ENCODE peak calls at places on chromosomes 6 and 20, in six cellular contexts. Z is HAP-1, Y is thyroid gland, H is heart left ventricle, G is pancreas, W is heart right ventricle. E is an unnamed sample.

GRCh38 chr20:9555781-9556180 is 41.4 kb downstream of the LAMP5 start:
- DNase-seq in G (no peak), H (no peak), W (no peak), Y (no peak), Z (no peak), E (no peak)

GRCh38 chr6:27532820-27533538 is 60.1 kb upstream of the ZNF184 start:
- DNase-seq in Z (peak; percentile 29), G (no peak), H (no peak), W (no peak), Y (no peak), E (no peak)

GRCh38 chr6:31901415-31901952 is 402 bp downstream of the ZBTB12 start:
- DNase-seq in Y (peak; percentile 65), Z (peak; percentile 71), H (peak; percentile 70), W (peak; percentile 69), G (peak; percentile 71), E (peak; percentile 71)

GRCh38 chr6:21905531-21905930 is 312.0 kb downstream of the SOX4 start:
- DNase-seq in G (no peak), Z (no peak), H (no peak), Y (no peak), W (no peak), E (no peak)

GRCh38 chr6:8492536-8493125 is 57.3 kb upstream of the SLC35B3 start:
- DNase-seq in Y (no peak), G (no peak), W (no peak), Z (no peak), H (no peak), E (no peak)

GRCh38 chr20:8527998-8528397 is 395.9 kb downstream of the PLCB1 start:
- DNase-seq in W (no peak), G (no peak), Y (no peak), Z (no peak), H (no peak), E (peak; percentile 79)

GRCh38 chr20:1577906-1578305 is 20.4 kb upstream of the SIRPD start:
- DNase-seq in H (no peak), W (no peak), Y (no peak), Z (no peak), G (no peak), E (no peak)

GRCh38 chr20:64109390-64109747 is 2.0 kb upstream of the NPBWR2 start:
- DNase-seq in Y (no peak), Z (no peak), G (no peak), H (no peak), W (no peak), E (no peak)

GRCh38 chr6:135209803-135210202 is 28.7 kb downstream of the MYB start:
- DNase-seq in H (no peak), Z (no peak), Y (peak; percentile 25), G (no peak), W (no peak), E (peak; percentile 31)

GRCh38 chr6:170202416-170203135 is 88.3 kb downstream of the DLL1 start:
- DNase-seq in Z (peak; percentile 5), W (no peak), G (no peak), H (no peak), Y (no peak), E (no peak)

GRCh38 chr6:34521463-34522288 is 34.5 kb downstream of the SPDEF start:
- DNase-seq in W (no peak), H (no peak), Y (no peak), Z (no peak), G (no peak), E (no peak)

GRCh38 chr6:53192590-53193232 is 44.1 kb upstream of the GCM1 start:
- DNase-seq in Z (peak; percentile 57), W (peak; percentile 14), H (no peak), G (no peak), Y (no peak), E (peak; percentile 35)

GRCh38 chr6:16635810-16636602 is 125.3 kb downstream of the ATXN1 start:
- DNase-seq in G (no peak), Z (no peak), W (no peak), H (no peak), Y (peak; percentile 65), E (peak; percentile 29)

GRCh38 chr6:15325540-15325955 is 79.7 kb downstream of the JARID2 start:
- DNase-seq in Z (no peak), G (no peak), Y (no peak), H (no peak), W (no peak), E (no peak)

GRCh38 chr6:31977816-31978431 is 3.9 kb upstream of the C4A start:
- DNase-seq in Y (no peak), H (no peak), Z (no peak), G (no peak), W (no peak), E (no peak)

GRCh38 chr6:16343593-16343992 is 105.2 kb downstream of the GMPR start:
- DNase-seq in W (no peak), Z (no peak), Y (no peak), G (no peak), H (no peak), E (no peak)

GRCh38 chr6:109318328-109318876 is 63.9 kb downstream of the CD164 start:
- DNase-seq in W (peak; percentile 18), Y (peak; percentile 56), Z (no peak), G (no peak), H (no peak), E (no peak)

GRCh38 chr6:135722679-135723078 is 128.8 kb upstream of the PDE7B start:
- DNase-seq in Y (no peak), H (no peak), G (no peak), W (no peak), Z (no peak), E (peak; percentile 63)

GRCh38 chr6:117557951-117558350 is 44.4 kb downstream of the GOPC start:
- DNase-seq in H (no peak), Y (peak; percentile 53), Z (no peak), W (no peak), G (no peak), E (no peak)

GRCh38 chr6:37799263-37799644 is 20.3 kb upstream of the ZFAND3 start:
- DNase-seq in H (no peak), W (no peak), G (no peak), Y (no peak), Z (no peak), E (no peak)

GRCh38 chr6:147170269-147170668 is 33.9 kb upstream of the STXBP5 start:
- DNase-seq in H (no peak), W (no peak), Z (no peak), G (no peak), Y (no peak), E (peak; percentile 91)

GRCh38 chr20:24672181-24672880 is 202.9 kb downstream of the SYNDIG1 start:
- DNase-seq in Z (no peak), H (no peak), G (no peak), W (no peak), Y (no peak), E (no peak)

GRCh38 chr6:138682722-138683521 is 90.6 kb upstream of the CCDC28A start:
- DNase-seq in Z (no peak), W (peak; percentile 15), G (no peak), Y (no peak), H (peak; percentile 27), E (peak; percentile 30)

GRCh38 chr6:1468126-1468525 is 78.8 kb downstream of the FOXF2 start:
- DNase-seq in H (no peak), G (no peak), Z (no peak), W (no peak), Y (no peak), E (no peak)

GRCh38 chr20:44807684-44808056 is 2.7 kb downstream of the RIMS4 start:
- DNase-seq in Y (no peak), W (no peak), H (no peak), Z (no peak), G (no peak), E (no peak)
- H3K4me1 ChIP-seq in Y (peaks cover 11% of the 10 kb centered on the region), W (no peaks in the 10 kb centered on the region), H (no peaks in the 10 kb centered on the region), Z (peaks cover 3% of the 10 kb centered on the region), G (no peaks in the 10 kb centered on the region), E (peaks cover 9% of the 10 kb centered on the region)

GRCh38 chr6:2754396-2754795 is 3.7 kb upstream of the MYLK4 start:
- DNase-seq in Y (no peak), H (no peak), Z (no peak), W (no peak), G (no peak), E (no peak)

GRCh38 chr6:2753116-2753489 is 2.4 kb upstream of the MYLK4 start:
- DNase-seq in W (no peak), Y (no peak), G (no peak), H (no peak), Z (no peak), E (no peak)

GRCh38 chr6:2752477-2753115 is 1.9 kb upstream of the MYLK4 start:
- DNase-seq in G (no peak), Y (no peak), Z (no peak), W (no peak), H (no peak), E (no peak)

GRCh38 chr6:2754911-2755310 is 4.2 kb upstream of the MYLK4 start:
- DNase-seq in W (no peak), Z (no peak), H (no peak), G (no peak), Y (no peak), E (no peak)

DNA sequence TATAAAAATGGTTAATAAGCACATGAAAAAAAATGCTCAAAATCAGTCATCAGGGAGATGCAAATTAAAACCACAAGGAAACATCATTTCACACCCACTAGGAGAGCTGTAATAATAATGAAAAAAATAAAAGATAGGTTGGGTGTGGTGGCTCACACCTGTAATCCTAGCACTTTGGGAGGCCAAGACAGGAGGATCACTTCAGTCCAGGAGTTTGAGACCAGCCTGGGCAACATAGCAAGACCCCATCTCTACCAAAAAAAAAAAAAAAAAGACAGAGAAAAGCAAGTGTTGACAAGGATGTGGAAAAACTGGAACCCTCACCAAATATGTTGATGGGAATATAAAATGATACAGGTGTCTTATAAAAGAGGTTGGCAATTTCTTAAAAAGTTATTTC is 3.0 kb upstream of the MYLK4 start:
- DNase-seq in G (no peak), Z (no peak), H (no peak), W (no peak), Y (no peak), E (no peak)
- H3K4me1 ChIP-seq in G (no peaks in the 10 kb centered on the region), Z (peaks cover 18% of the 10 kb centered on the region), H (peaks cover 6% of the 10 kb centered on the region), W (peaks cover 8% of the 10 kb centered on the region), Y (peaks cover 3% of the 10 kb centered on the region), E (peaks cover 4% of the 10 kb centered on the region)

DNA sequence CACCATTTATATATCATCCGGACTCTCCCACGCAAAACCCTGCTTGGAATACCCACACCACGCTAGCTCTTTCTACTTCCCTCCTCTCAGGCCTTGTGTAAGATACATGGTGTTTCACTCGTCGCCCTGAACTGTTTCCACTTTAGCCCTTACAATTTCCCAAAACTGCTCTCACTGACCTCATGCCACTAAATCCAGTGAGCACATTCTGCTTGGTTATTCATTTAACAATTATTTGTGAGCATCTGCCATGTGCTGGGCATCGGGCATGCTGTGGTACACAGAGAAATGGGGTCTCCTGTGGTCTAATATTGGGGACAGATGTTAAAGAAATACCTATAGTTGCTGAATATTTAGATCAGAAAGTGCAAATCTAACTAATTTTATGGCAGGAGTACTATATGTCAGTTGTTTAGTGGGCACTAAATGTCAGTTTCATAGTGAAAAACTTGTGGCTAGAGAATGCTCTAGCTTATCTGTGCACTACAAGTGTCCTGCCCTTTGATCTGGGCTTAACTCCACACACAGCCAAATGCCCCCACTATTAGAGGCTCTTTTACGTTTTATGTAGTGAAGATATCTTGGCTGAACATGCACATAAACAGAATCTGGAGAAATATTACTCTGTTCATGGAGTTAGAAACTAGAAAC is 41.0 kb downstream of the PLEKHG1 start:
- DNase-seq in W (no peak), H (no peak), Y (no peak), G (no peak), Z (no peak), E (no peak)
- H3K4me1 ChIP-seq in W (peaks cover 13% of the 10 kb centered on the region), H (peaks cover 10% of the 10 kb centered on the region), Y (peaks cover 8% of the 10 kb centered on the region), G (no peaks in the 10 kb centered on the region), Z (peaks cover 46% of the 10 kb centered on the region), E (no peaks in the 10 kb centered on the region)

DNA sequence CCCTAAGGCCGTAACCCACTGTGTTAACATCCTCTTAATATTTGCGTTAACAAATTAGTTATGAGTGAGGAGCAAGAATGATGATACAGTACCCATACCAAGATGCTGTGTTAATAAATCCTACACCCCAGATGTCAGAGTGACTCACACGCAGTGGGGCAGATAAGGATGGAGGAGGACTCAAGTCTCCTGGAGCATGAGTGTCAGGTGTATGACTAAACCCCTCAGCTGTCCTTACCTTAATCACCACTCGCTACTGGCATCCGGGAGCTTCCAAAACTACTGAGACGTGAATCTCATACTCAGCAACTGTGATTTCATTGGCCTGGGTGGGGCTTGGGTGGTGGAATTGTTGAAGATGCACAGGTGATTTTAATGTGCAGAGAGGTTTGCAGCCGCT is 131.3 kb upstream of the MTHFD1L start:
- DNase-seq in H (no peak), W (no peak), Y (no peak), G (no peak), Z (no peak), E (no peak)
- H3K4me1 ChIP-seq in H (peaks cover 12% of the 10 kb centered on the region), W (no peaks in the 10 kb centered on the region), Y (peaks cover 5% of the 10 kb centered on the region), G (no peaks in the 10 kb centered on the region), Z (peaks cover 21% of the 10 kb centered on the region), E (peaks cover 10% of the 10 kb centered on the region)

E was measured in adipocyte.